ENCODE peak calls at places on chromosomes 13 and 19, in five cellular contexts. C, S, Q, N and A are unnamed samples.

GRCh38 chr13:33321686-33322473 is 36.3 kb upstream of the STARD13 start:
- DNase-seq in C (no peak), S (peak), Q (no peak), N (no peak), A (no peak)

GRCh38 chr13:109243311-109243951 is 543.0 kb downstream of the IRS2 start:
- DNase-seq in C (peak), S (peak), Q (no peak), N (no peak), A (peak)

GRCh38 chr13:39612023-39612637 is 9.1 kb upstream of the LHFPL6 start:
- DNase-seq in C (peak), S (peak), Q (peak), N (peak), A (no peak)

GRCh38 chr13:31846984-31847752 is 107.8 kb downstream of the RXFP2 start:
- DNase-seq in C (no peak), S (no peak), Q (no peak), N (no peak), A (no peak)

GRCh38 chr19:8087876-8088275 is 35.3 kb downstream of the CCL25 start:
- DNase-seq in C (no peak), S (no peak), Q (no peak), N (no peak), A (no peak)

GRCh38 chr19:2613507-2614295 is 88.8 kb downstream of the GNG7 start:
- DNase-seq in C (no peak), S (peak), Q (peak), N (no peak), A (no peak)

GRCh38 chr13:42355841-42356575 is 84.1 kb downstream of the AKAP11 start:
- DNase-seq in C (no peak), S (no peak), Q (no peak), N (no peak), A (no peak)

GRCh38 chr13:40152904-40153303 is 497.4 kb downstream of the COG6 start:
- DNase-seq in C (no peak), S (no peak), Q (no peak), N (no peak), A (no peak)

GRCh38 chr19:30221176-30221575 is 151.0 kb upstream of the ZNF536 start:
- DNase-seq in C (no peak), S (no peak), Q (peak), N (no peak), A (no peak)

GRCh38 chr19:37930416-37930815 is 23.4 kb downstream of the SIPA1L3 start:
- DNase-seq in C (no peak), S (no peak), Q (no peak), N (no peak), A (peak)

GRCh38 chr19:32971012-32971595 is 654 bp downstream of the CEP89 start:
- DNase-seq in C (no peak), S (no peak), Q (no peak), N (no peak), A (no peak)

GRCh38 chr13:105410602-105411001 is 1124.9 kb downstream of the EFNB2 start:
- DNase-seq in C (peak), S (peak), Q (peak), N (no peak), A (peak)

GRCh38 chr19:36245210-36246005 is 30.5 kb downstream of the ZNF146 start:
- DNase-seq in C (no peak), S (no peak), Q (no peak), N (no peak), A (no peak)

GRCh38 chr13:73300718-73301425 is 242.1 kb downstream of the KLF5 start:
- DNase-seq in C (no peak), S (no peak), Q (no peak), N (no peak), A (no peak)

GRCh38 chr13:77827350-77827749 is 91.3 kb downstream of the EDNRB start:
- DNase-seq in C (no peak), S (no peak), Q (no peak), N (no peak), A (no peak)

GRCh38 chr13:23455401-23456185 is 22.1 kb upstream of the SACS start:
- DNase-seq in C (no peak), S (no peak), Q (no peak), N (no peak), A (no peak)

GRCh38 chr13:21297452-21297851 is 121.0 kb downstream of the MRPL57 start:
- DNase-seq in C (no peak), S (no peak), Q (no peak), N (no peak), A (no peak)

GRCh38 chr13:108363651-108364050 is 94.1 kb downstream of the TNFSF13B start:
- DNase-seq in C (no peak), S (no peak), Q (no peak), N (no peak), A (no peak)

GRCh38 chr13:26968431-26969335 is 202.9 kb downstream of the USP12 start:
- DNase-seq in C (no peak), S (peak), Q (no peak), N (no peak), A (peak)

GRCh38 chr19:9070066-9070465 is 16.8 kb upstream of the OR1M1 start:
- DNase-seq in C (no peak), S (no peak), Q (no peak), N (no peak), A (no peak)

GRCh38 chr19:41795031-41795461 is 1.3 kb upstream of the CEACAM3 start:
- DNase-seq in C (peak), S (peak), Q (no peak), N (no peak), A (no peak)

GRCh38 chr13:24923305-24923640 is 159.3 kb downstream of the RNF17 start:
- DNase-seq in C (no peak), S (peak), Q (no peak), N (no peak), A (peak)

GRCh38 chr13:24921881-24922280 is 157.9 kb downstream of the RNF17 start:
- DNase-seq in C (no peak), S (no peak), Q (no peak), N (no peak), A (no peak)

GRCh38 chr13:24921003-24921402 is 157.0 kb downstream of the RNF17 start:
- DNase-seq in C (no peak), S (no peak), Q (no peak), N (no peak), A (no peak)

GRCh38 chr13:24925318-24926231 is 161.6 kb downstream of the RNF17 start:
- DNase-seq in C (no peak), S (no peak), Q (no peak), N (no peak), A (no peak)

DNA sequence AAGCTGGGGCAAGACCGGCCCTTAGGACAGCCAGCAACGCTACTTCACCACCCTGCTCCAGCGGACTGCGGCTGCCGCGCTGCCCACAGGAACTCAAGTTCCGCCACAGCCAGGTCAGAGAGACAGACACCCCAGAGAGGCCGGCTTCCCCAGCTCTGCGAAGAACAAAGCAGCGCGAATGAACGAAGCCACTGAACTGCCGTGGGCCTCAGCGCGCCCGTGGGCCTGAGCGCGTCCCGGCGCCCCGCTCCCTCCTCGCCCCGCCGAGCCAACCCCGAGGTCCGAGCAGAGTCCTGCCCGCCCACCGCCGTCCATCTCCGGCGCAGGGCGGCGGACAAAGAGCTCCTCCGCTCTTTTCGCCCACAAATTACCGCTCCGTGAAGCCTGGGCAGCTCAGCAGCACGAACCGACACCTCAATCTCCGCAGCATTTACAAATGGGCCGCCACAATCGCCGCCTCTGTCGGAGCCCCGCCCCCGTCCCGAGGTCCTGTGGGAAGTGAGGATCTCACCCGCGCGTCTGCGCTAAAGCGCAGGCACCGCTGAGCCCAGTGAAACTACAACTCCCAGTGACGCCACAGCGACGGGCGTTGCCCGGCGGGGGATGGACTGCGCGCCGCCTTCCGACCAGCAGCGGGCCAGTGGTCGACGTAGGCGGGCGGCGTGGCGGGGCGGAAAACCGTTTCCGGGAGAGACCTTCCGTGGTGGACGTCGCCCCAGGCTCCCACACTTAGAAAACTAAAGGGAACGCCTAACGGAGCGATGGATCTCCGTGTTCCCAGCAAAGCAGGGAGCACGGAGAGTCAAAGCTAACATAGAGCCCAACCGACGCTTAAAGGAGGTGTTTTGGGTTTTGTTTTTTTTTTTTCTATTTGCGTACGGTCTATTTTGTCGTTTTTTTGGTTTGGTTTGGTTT is 158.7 kb downstream of the RNF17 start:
- DNase-seq in C (peak), S (peak), Q (peak), N (peak), A (peak)
- TF ChIP-seq POLR2A in C (peak), S (peak), Q (peak), N (peak), A (peak)

GRCh38 chr19:54156490-54156889 is 3.0 kb downstream of the LENG1 start:
- DNase-seq in C (no peak), S (no peak), Q (no peak), N (no peak), A (no peak)

GRCh38 chr19:54154603-54155345 is 4.7 kb downstream of the LENG1 start:
- DNase-seq in C (no peak), S (no peak), Q (no peak), N (no peak), A (peak)

GRCh38 chr19:54153731-54154326 is 5.7 kb downstream of the LENG1 start:
- DNase-seq in C (no peak), S (no peak), Q (no peak), N (no peak), A (no peak)

GRCh38 chr19:54156953-54157352 is 2.6 kb downstream of the LENG1 start:
- DNase-seq in C (no peak), S (no peak), Q (no peak), N (no peak), A (no peak)

GRCh38 chr19:54155694-54156093 is 3.8 kb downstream of the LENG1 start:
- DNase-seq in C (no peak), S (no peak), Q (no peak), N (no peak), A (no peak)
- TF ChIP-seq POLR2A in C (no peak), S (no peak), Q (no peak), N (no peak), A (no peak)

GRCh38 chr19:45100202-45100600 is 7.2 kb downstream of the PPP1R37 start:
- DNase-seq in C (no peak), S (no peak), Q (no peak), N (no peak), A (no peak)

GRCh38 chr19:45100797-45101196 is 7.8 kb downstream of the PPP1R37 start:
- DNase-seq in C (no peak), S (peak), Q (no peak), N (no peak), A (no peak)

GRCh38 chr19:45098521-45099464 is 5.8 kb downstream of the PPP1R37 start:
- DNase-seq in C (no peak), S (peak), Q (no peak), N (peak), A (no peak)

GRCh38 chr19:45097776-45098520 is 5.0 kb downstream of the PPP1R37 start:
- DNase-seq in C (no peak), S (peak), Q (peak), N (peak), A (peak)

DNA sequence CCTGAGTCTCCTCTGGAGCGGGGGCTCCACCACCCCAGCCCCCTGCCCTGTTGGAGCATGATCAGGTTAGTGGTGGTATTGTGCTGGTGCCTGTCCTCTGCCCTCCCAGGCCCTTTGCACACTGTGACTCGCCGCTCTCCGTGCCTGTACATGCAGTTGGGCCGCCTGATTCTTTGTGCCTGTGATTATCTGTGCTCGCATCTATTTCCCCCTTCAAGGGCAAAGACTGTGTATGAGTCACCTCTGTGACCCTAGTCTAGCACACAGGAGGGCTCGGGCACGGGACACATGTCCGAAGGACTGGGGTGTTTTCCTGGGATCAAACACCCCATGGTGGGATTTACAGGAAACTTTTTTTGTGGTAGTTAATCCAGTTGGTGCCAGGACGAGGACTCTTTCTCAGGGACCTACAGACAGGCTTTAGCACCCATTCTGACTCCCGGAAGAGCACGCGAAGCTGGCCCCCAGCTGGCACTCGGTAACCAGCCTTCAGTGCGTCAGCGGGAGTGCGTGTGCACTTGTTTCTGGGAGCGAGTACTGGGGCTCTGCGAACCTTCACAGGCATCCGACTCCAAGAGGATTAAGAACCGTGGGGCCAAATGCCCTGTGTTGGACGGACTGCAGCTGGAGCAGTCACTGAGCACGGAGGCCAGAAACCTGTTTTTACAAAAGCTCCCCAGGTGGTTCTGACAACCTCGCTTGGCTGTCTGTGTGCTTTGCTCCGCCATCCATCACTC is 6.7 kb downstream of the PPP1R37 start:
- DNase-seq in C (no peak), S (peak), Q (no peak), N (no peak), A (no peak)
- TF ChIP-seq POLR2A in C (no peak), S (no peak), Q (no peak), N (no peak), A (no peak)

GRCh38 chr19:18946918-18947317 is 5.9 kb upstream of the HOMER3 start:
- DNase-seq in C (no peak), S (no peak), Q (no peak), N (no peak), A (no peak)
- TF ChIP-seq POLR2A in C (no peak), S (no peak), Q (no peak), N (no peak), A (no peak)

GRCh38 chr13:114046447-114046846 is 72.6 kb upstream of the C13orf46 start:
- DNase-seq in C (no peak), S (no peak), Q (no peak), N (no peak), A (no peak)

GRCh38 chr13:114043421-114044053 is 69.7 kb upstream of the C13orf46 start:
- DNase-seq in C (no peak), S (peak), Q (peak), N (no peak), A (peak)

GRCh38 chr13:114042066-114042815 is 68.4 kb upstream of the C13orf46 start:
- DNase-seq in C (no peak), S (no peak), Q (no peak), N (no peak), A (no peak)

GRCh38 chr13:114045113-114045735 is 71.3 kb upstream of the C13orf46 start:
- DNase-seq in C (no peak), S (no peak), Q (no peak), N (no peak), A (no peak)

DNA sequence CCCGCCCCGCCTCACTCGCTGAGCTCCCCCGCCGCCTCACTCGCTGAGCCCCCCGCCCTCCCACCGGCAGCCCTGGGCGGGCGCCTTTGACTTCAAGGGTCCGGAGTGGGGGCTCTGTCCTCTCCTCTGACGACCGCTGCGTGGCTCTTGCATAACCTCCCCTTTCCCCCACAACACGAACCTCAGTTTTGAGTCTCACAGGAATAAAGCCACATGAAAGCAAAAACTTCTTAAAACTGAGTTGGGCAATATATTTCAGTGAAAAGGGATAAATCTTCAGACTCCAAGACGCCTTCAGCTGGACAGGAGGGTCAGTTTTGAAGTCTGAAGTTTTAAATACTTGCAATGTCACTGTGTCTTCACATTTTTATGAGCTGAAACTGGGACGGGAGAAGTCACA is 70.6 kb upstream of the C13orf46 start:
- DNase-seq in C (no peak), S (peak), Q (no peak), N (no peak), A (no peak)
- TF ChIP-seq POLR2A in C (no peak), S (no peak), Q (no peak), N (no peak), A (no peak)

GRCh38 chr13:75855847-75856246 is 219.7 kb downstream of the LMO7 start:
- DNase-seq in C (no peak), S (no peak), Q (no peak), N (no peak), A (no peak)

GRCh38 chr13:75850915-75851314 is 214.8 kb downstream of the LMO7 start:
- DNase-seq in C (no peak), S (no peak), Q (no peak), N (no peak), A (no peak)

GRCh38 chr13:75860935-75861334 is 224.8 kb downstream of the LMO7 start:
- DNase-seq in C (no peak), S (peak), Q (no peak), N (no peak), A (no peak)

GRCh38 chr13:75857291-75857690 is 221.2 kb downstream of the LMO7 start:
- DNase-seq in C (no peak), S (no peak), Q (no peak), N (no peak), A (no peak)

GRCh38 chr13:75855216-75855615 is 219.1 kb downstream of the LMO7 start:
- DNase-seq in C (no peak), S (no peak), Q (no peak), N (no peak), A (no peak)
- TF ChIP-seq POLR2A in C (no peak), S (no peak), Q (no peak), N (no peak), A (no peak)

GRCh38 chr13:36628986-36629385 is 44.8 kb upstream of the SERTM1 start:
- DNase-seq in C (no peak), S (no peak), Q (no peak), N (no peak), A (no peak)

DNA sequence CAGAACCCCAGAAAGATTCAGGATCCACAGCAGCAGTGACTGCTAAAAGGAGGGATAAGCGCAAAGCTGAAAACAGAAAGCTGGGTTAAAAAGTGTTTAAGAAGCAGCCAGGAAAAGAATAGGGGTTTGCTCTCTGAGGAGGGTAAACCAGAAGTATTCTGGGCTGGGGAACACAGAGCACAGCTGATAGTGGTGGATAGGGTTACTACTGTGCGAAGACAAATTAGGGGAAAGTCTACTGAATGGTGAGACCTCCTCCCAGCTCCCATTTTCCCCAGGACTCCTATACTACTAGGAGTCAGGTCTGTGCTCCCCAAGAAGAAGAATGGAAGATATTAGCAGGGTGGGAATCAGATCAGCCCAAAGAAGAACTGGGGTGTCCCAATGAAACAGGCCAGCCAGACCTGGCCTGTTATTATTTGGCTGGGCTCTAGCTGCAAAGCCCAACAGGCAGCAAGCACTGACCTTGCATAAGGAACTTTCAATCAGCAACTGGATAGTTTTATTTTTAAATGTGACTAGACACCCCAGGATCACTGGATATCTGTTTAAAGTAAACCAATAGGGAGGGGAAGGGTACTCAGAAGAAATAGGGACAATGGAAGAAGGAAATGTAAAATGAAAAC is 43.5 kb upstream of the SERTM1 start:
- DNase-seq in C (no peak), S (no peak), Q (no peak), N (no peak), A (no peak)
- TF ChIP-seq POLR2A in C (no peak), S (no peak), Q (no peak), N (no peak), A (no peak)